ENCODE peak calls at places on chromosomes 3 and 15, in seven cellular contexts. C is body of pancreas, M is hepatocyte, I is fibroblast of lung, O is cardiac muscle cell, S is heart left ventricle, Q is sigmoid colon. D is an unnamed sample. For H3K27me3, the result is how much of the 10 kb centered on the place peaks cover.

GRCh38 chr3:138598534-138598933 is 4.5 kb upstream of the CEP70 start:
- DNase-seq in O (no peak), C (no peak), Q (no peak), I (no peak), M (no peak), S (no peak), D (no peak)

GRCh38 chr3:177250108-177250507 is 52.8 kb upstream of the TBL1XR1 start:
- DNase-seq in Q (no peak), I (no peak), M (no peak), C (no peak), S (no peak), O (peak), D (no peak)

GRCh38 chr3:18378218-18378617 is 46.9 kb downstream of the SATB1 start:
- DNase-seq in O (no peak), M (no peak), S (no peak), I (no peak), C (no peak), Q (no peak), D (no peak)

GRCh38 chr15:75809986-75810750 is 33.1 kb upstream of the UBE2Q2 start:
- DNase-seq in S (no peak), C (peak), O (peak), I (peak), M (peak), Q (no peak), D (no peak)

GRCh38 chr15:97930230-97930629 is 30.3 kb upstream of the ARRDC4 start:
- DNase-seq in S (no peak), I (no peak), Q (no peak), C (no peak), O (no peak), M (no peak), D (no peak)

GRCh38 chr3:43417133-43417532 is 130.8 kb downstream of the SNRK start:
- DNase-seq in C (no peak), S (no peak), M (no peak), I (no peak), O (no peak), Q (no peak), D (no peak)

GRCh38 chr3:52881834-52882233 is 15.5 kb downstream of the STIMATE start:
- DNase-seq in Q (no peak), M (no peak), C (no peak), S (no peak), O (no peak), I (peak), D (no peak)

GRCh38 chr3:52895416-52895815 is 1.9 kb downstream of the STIMATE start:
- DNase-seq in Q (no peak), O (no peak), M (no peak), C (no peak), I (no peak), S (no peak), D (no peak)

GRCh38 chr3:27758083-27758482 is 36.0 kb upstream of the EOMES start:
- DNase-seq in I (peak), O (peak), C (no peak), Q (no peak), S (no peak), M (peak), D (peak)

GRCh38 chr3:60417590-60417989 is 833.7 kb downstream of the FHIT start:
- DNase-seq in C (no peak), O (no peak), I (no peak), S (no peak), M (no peak), Q (no peak), D (no peak)

GRCh38 chr15:63598467-63599400 is 1.5 kb downstream of the FBXL22 start:
- DNase-seq in Q (peak), O (peak), S (no peak), M (peak), I (peak), C (peak), D (no peak)

GRCh38 chr3:78003090-78003489 is 963.2 kb downstream of the ROBO2 start:
- DNase-seq in S (no peak), O (no peak), I (no peak), Q (no peak), M (no peak), C (no peak), D (no peak)

DNA sequence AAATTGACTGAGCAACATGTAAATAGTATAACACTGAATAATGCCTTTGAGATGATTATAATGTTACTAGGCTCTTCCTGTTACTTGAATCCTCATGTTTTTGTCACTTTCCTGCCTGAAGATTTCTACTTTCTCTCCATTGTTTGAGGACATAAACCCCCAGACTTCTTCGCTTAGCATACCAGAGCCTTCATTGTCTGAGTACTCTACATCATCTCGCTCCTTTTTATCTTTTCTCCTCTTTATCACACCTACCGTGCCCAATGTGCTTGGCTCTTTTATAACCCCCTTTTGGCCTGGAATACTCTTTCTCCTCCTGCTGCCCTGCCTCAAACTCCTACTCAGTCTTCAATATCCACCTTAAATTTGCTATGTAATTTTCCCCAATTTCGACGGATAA is 30.3 kb upstream of the MGA start:
- DNase-seq in M (no peak), O (no peak), S (no peak), C (no peak), Q (no peak), I (no peak), D (no peak)
- H3K4me3 ChIP-seq in M (no peak), O (no peak), S (no peak), C (no peak), Q (no peak), I (no peak), D (no peak)

GRCh38 chr3:39224288-39224687 is 31.9 kb upstream of the XIRP1 start:
- DNase-seq in O (no peak), Q (no peak), C (no peak), M (no peak), I (no peak), S (no peak), D (no peak)
- TF ChIP-seq CTCF in O (no peak), Q (no peak), C (no peak), M (no peak), I (no peak), S (no peak), D (no peak)

DNA sequence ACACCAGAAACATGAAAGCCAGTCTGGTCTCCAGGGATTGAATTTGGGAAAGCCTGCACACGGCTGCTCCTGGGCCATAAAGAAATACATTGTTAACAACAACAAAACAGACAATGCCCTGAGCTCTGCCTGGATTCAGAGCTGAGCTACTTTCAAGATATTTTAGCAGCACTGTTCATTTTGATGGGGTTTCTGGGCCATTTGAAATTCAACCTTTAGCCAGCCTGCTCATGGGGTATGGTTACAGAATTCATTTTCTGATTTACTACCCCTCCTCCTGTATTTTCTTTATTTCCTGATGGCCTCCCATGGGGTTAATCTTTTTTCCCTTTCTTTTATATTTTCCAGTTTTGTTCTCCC is 19.4 kb downstream of the NR2F2 start:
- DNase-seq in Q (no peak), O (no peak), C (no peak), S (no peak), I (no peak), M (no peak), D (no peak)
- H3K27me3 ChIP-seq in Q (under half), O (half or more), C (under half), S (under half), I (under half), M (half or more), D (under half)

GRCh38 chr3:147407107-147407494 is 758 bp upstream of the ZIC4 start:
- DNase-seq in O (no peak), C (no peak), I (no peak), S (no peak), Q (no peak), M (no peak), D (no peak)
- H3K4me3 ChIP-seq in O (no peak), C (no peak), I (no peak), S (no peak), Q (no peak), M (no peak), D (no peak)

GRCh38 chr3:186951640-186952552 is 21.6 kb downstream of the ST6GAL1 start:
- DNase-seq in S (no peak), I (no peak), O (no peak), C (no peak), M (no peak), Q (no peak), D (no peak)
- TF ChIP-seq CTCF in S (no peak), I (no peak), O (no peak), C (no peak), M (no peak), Q (no peak), D (no peak)

GRCh38 chr3:62368705-62369475 is 4.5 kb downstream of the FEZF2 start:
- DNase-seq in O (no peak), Q (no peak), M (no peak), S (no peak), C (no peak), I (no peak), D (no peak)

GRCh38 chr3:62363275-62363674 is 10.1 kb downstream of the FEZF2 start:
- DNase-seq in M (no peak), O (no peak), S (no peak), C (no peak), I (no peak), Q (no peak), D (no peak)

GRCh38 chr3:62367735-62368704 is 5.3 kb downstream of the FEZF2 start:
- DNase-seq in Q (no peak), S (no peak), I (no peak), M (no peak), C (no peak), O (no peak), D (no peak)

GRCh38 chr3:62366093-62366419 is 7.3 kb downstream of the FEZF2 start:
- DNase-seq in M (no peak), C (no peak), O (no peak), I (no peak), S (no peak), Q (no peak), D (no peak)

DNA sequence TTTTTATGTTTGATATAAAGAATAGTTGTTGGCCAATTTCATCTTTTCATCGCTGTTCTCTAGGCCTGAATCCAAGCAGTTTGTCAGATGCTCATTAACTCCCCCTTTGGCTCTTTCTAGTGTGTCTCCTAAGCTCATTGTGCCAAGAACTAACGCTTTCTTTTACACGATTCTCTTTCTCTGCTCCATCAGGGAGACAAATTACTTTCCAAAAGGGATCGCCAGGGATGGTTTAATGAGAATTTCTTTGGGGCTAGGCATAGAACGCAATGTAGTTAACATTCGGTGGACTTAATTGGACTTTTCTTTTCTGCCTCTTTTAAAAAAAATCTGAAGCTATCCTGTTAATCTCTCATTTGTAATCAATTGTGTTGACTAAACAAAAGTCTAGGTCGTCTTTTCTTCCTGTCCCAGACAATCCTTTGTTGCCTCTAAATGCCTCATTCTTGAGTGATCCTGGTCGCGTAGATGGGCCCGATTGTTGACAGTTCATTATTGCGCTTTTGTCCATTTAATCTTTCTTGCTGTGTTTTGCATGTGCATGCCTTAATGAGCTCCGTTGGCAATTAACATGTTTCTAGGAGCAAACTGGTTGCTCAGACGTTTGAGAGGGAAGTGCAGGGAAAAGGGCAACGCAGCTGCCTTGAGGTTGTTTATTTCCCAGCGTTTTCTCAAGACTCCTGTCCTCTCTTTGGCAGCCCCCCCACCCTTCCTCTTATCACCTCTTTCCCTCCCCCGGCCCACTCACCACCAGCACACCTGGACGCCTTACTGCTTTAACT is 7.8 kb downstream of the FEZF2 start:
- DNase-seq in S (no peak), O (no peak), I (no peak), C (no peak), M (no peak), Q (no peak), D (no peak)
- H3K27me3 ChIP-seq in S (under half), O (half or more), I (under half), C (under half), M (half or more), Q (half or more), D (half or more)

GRCh38 chr3:127546970-127547733 is 43.4 kb downstream of the TPRA1 start:
- DNase-seq in I (no peak), M (no peak), S (peak), Q (no peak), O (no peak), C (no peak), D (no peak)
- H3K4me3 ChIP-seq in I (peak), M (no peak), S (peak), Q (peak), O (peak), C (no peak), D (peak)

GRCh38 chr3:47159820-47160219 is 4.1 kb downstream of the SETD2 start:
- DNase-seq in S (no peak), M (no peak), C (no peak), Q (no peak), I (no peak), O (no peak), D (no peak)

GRCh38 chr3:47161983-47162694 is 1.8 kb downstream of the SETD2 start:
- DNase-seq in C (no peak), I (no peak), O (no peak), Q (no peak), M (no peak), S (no peak), D (no peak)

GRCh38 chr3:47163023-47163989 is 607 bp downstream of the SETD2 start:
- DNase-seq in Q (peak), I (peak), M (peak), O (peak), S (peak), C (peak), D (peak)

GRCh38 chr3:47162695-47163022 is 1.3 kb downstream of the SETD2 start:
- DNase-seq in O (peak), C (no peak), S (no peak), I (peak), Q (no peak), M (peak), D (no peak)

GRCh38 chr3:47163990-47164848 is at the start of gene SETD2:
- DNase-seq in C (peak), I (peak), S (peak), O (peak), Q (peak), M (peak), D (peak)
- TF ChIP-seq CTCF in C (peak), I (peak), S (peak), O (peak), Q (peak), M (peak), D (peak)

DNA sequence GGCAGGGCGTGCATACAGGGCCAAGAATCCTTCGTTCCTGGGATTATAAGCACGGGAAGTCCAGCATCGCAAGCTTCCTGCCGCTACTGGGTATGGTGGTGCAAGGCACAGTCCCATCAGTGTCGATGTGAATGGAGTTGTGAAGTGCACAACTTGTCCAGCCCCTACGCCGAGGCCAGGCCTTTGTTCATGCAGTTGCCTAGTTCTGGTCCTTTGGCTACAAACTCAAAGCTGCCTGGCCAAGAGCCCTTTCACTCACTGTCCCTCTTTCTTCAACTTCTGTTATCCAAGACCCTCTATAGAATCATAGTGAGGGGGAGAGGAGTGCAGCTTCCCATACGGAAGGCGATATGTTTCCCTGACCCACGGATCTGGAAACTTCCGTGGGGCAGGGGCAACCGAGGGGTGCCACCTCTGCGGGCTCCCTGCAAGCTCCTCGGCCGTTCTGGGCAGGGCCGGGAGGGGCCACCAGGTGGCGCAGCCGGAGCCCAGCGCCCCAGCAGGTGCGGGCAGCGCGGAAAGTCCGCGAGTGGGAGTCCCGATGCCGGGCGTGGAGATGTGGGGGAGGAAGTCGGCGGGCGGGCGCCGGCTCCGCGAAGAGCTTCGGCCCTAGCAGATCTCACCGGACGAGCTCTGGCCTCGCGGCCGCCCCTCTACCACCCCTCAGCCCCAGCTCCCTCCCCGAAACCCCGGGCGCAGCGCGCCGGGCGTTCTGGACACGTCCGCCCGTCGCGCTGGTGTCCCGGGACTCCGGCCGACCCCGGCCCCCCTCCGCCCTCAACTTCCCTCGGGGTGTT is 693 bp downstream of the RASGRP1 start:
- DNase-seq in O (peak), M (peak), C (peak), S (peak), Q (no peak), I (peak), D (no peak)
- H3K27me3 ChIP-seq in O (under half), M (half or more), C (under half), S (under half), Q (under half), I (under half), D (under half)

GRCh38 chr3:9420850-9421549 is 23.6 kb downstream of the SETD5 start:
- DNase-seq in I (peak), O (peak), C (no peak), M (no peak), Q (no peak), S (no peak), D (no peak)

GRCh38 chr3:9428411-9428810 is 31.0 kb downstream of the SETD5 start:
- DNase-seq in C (no peak), O (no peak), S (no peak), I (no peak), M (no peak), Q (no peak), D (no peak)

DNA sequence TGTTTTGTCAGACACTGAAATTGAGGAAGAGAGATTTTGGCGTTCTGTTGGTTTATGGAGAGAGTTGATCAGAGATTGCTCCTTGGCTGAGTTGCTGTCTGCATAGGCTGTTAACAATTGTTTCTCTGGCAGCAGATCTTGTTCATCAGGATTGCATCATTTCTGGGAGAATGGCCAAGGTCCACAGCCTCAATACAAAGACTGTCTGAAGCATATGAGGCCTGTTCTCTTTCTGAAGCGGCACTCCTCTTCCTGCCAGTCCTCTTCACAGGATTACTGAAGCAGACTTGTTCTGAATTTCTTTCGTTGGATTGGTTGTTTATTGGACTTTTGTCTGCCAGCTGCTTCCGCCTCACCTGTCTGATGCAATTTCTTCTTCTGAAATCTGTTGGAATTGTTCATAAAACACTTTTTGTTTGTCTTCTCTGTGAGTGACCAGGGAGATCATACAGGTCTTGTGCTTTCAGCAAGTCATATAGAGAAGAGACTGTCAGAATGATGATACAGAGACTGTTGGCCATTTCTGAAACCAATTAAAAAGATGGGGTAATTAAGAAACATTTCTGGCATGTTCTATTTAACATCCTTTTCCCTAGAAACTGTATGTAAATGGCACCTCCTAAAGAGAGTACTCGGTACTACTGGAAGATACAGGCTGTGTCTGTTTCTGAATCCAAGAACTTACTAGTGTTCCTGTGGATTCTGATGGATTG is 25.5 kb downstream of the SETD5 start:
- DNase-seq in O (peak), M (peak), C (peak), I (peak), Q (peak), S (peak), D (peak)
- H3K4me3 ChIP-seq in O (no peak), M (no peak), C (no peak), I (peak), Q (no peak), S (no peak), D (no peak)